ENCODE peak calls at places on chromosomes 11 and 22, in four cellular contexts. K is GM13976, H is hepatocyte, V is fibroblast of mammary gland. E is an unnamed sample.

GRCh38 chr11:11476971-11477645 is 124.1 kb upstream of the CSNK2A3 start:
- DNase-seq in K (no peak), H (no peak), V (no peak), E (no peak)

GRCh38 chr11:100777118-100777517 is 90.0 kb downstream of the ARHGAP42 start:
- DNase-seq in K (no peak), H (peak; percentile 60), V (no peak), E (peak; percentile 93)

GRCh38 chr11:122319842-122320555 is 204.0 kb upstream of the BLID start:
- DNase-seq in K (no peak), H (no peak), V (no peak), E (no peak)

GRCh38 chr11:130301002-130301401 is 13.7 kb downstream of the ZBTB44 start:
- DNase-seq in K (no peak), H (no peak), V (no peak), E (no peak)

GRCh38 chr22:19385221-19385906 is 46.2 kb downstream of the HIRA start:
- DNase-seq in K (no peak), H (no peak), V (no peak), E (no peak)

GRCh38 chr11:78039919-78040671 is 17.0 kb upstream of the KCTD14 start:
- DNase-seq in K (peak; percentile 70), H (peak; percentile 73), V (peak; percentile 85), E (peak; percentile 85)

GRCh38 chr11:7651700-7652099 is 21.6 kb downstream of the CYB5R2 start:
- DNase-seq in K (no peak), H (no peak), V (no peak), E (no peak)

GRCh38 chr11:130786987-130787688 is 129.1 kb downstream of the SNX19 start:
- DNase-seq in K (no peak), H (no peak), V (no peak), E (no peak)

GRCh38 chr11:37905707-37906417 is 1307.8 kb upstream of the RAG2 start:
- DNase-seq in K (no peak), H (peak; percentile 4), V (no peak), E (peak; percentile 49)

GRCh38 chr11:86058360-86058759 is 10.5 kb downstream of the PICALM start:
- DNase-seq in K (no peak), H (no peak), V (no peak), E (no peak)

GRCh38 chr11:118634435-118635236 is 27.2 kb downstream of the PHLDB1 start:
- DNase-seq in K (no peak), H (peak; percentile 92), V (peak; percentile 64), E (peak; percentile 89)

GRCh38 chr11:65556470-65557279 is 1.5 kb downstream of the LTBP3 start:
- DNase-seq in K (no peak), H (no peak), V (no peak), E (peak; percentile 62)

GRCh38 chr22:44363980-44364749 is 51.4 kb upstream of the SHISAL1 start:
- DNase-seq in K (no peak), H (no peak), V (no peak), E (no peak)

GRCh38 chr11:130636672-130637463 is 188.4 kb downstream of the ADAMTS15 start:
- DNase-seq in K (no peak), H (peak; percentile 51), V (peak; percentile 93), E (peak; percentile 69)

GRCh38 chr11:60164550-60165075 is 18.3 kb downstream of the MS4A6A start:
- DNase-seq in K (no peak), H (no peak), V (no peak), E (no peak)

GRCh38 chr11:73651661-73652045 is 5.3 kb downstream of the PLEKHB1 start:
- DNase-seq in K (no peak), H (no peak), V (no peak), E (no peak)